ENCODE peak calls at places on chromosomes 11 and 22, in four cellular contexts. A is central memory CD8-positive, alpha-beta T cell; V is activated naive CD8-positive, alpha-beta T cell treated with anti-CD3 and anti-CD28 coated beads, Interleukin-2, amount 50 U/mL, for 24 hours; I is activated CD8-positive, alpha-beta T cell treated with anti-CD3 and anti-CD28 coated beads, Interleukin-2, amount 10 ng/mL, durations not matched to agents 7 days and 5 days. S is an unnamed sample.

GRCh38 chr11:79413258-79413657 is 27.6 kb downstream of the TENM4 start:
- DNase-seq in A (no peak), V (no peak), I (no peak), S (no peak)

GRCh38 chr11:96306933-96307747 is 35.9 kb downstream of the MAML2 start:
- DNase-seq in V (peak), A (no peak), I (peak), S (no peak)

GRCh38 chr11:22221143-22221542 is 28.3 kb downstream of the ANO5 start:
- DNase-seq in A (no peak), V (no peak), I (no peak), S (no peak)

GRCh38 chr11:68890490-68891231 is 13.0 kb downstream of the MRPL21 start:
- DNase-seq in I (no peak), A (no peak), V (no peak), S (no peak)

GRCh38 chr11:4921796-4922195 is 2.3 kb downstream of the OR51G1 start:
- DNase-seq in A (no peak), V (no peak), I (no peak), S (no peak)

GRCh38 chr22:24157783-24158170 is 23.5 kb upstream of the SUSD2 start:
- DNase-seq in V (peak), A (no peak), I (no peak), S (no peak)

GRCh38 chr11:93577291-93577690 is 34.1 kb upstream of the SMCO4 start:
- DNase-seq in I (no peak), A (no peak), V (no peak), S (no peak)

GRCh38 chr22:26770624-26771023 is 113.2 kb downstream of the MIAT start:
- DNase-seq in I (no peak), A (no peak), V (no peak), S (no peak)

GRCh38 chr11:61778357-61778886 is 14.0 kb downstream of the TMEM258 start:
- DNase-seq in V (no peak), I (no peak), A (no peak), S (no peak)

GRCh38 chr11:69293819-69294505 is at the start of gene MYEOV:
- DNase-seq in A (no peak), V (peak), I (peak), S (no peak)

GRCh38 chr11:113906038-113906437 is 1.4 kb downstream of the HTR3B start:
- DNase-seq in V (no peak), I (no peak), A (no peak), S (no peak)

GRCh38 chr11:112784323-112785073 is 176.7 kb upstream of the NCAM1 start:
- DNase-seq in I (no peak), A (no peak), V (no peak), S (no peak)

GRCh38 chr11:1817511-1817910 is 17.3 kb upstream of the SYT8 start:
- DNase-seq in V (no peak), A (no peak), I (no peak), S (no peak)

GRCh38 chr22:44363980-44364749 is 51.4 kb upstream of the SHISAL1 start:
- DNase-seq in V (no peak), A (no peak), I (no peak), S (no peak)

GRCh38 chr11:120316880-120317688 is 8.0 kb upstream of the TLCD5 start:
- DNase-seq in I (no peak), V (no peak), A (no peak), S (no peak)

GRCh38 chr11:70851907-70852306 is 400.5 kb downstream of the SHANK2 start:
- DNase-seq in V (no peak), I (no peak), A (no peak), S (no peak)

GRCh38 chr11:104127828-104128227 is 36.1 kb downstream of the PDGFD start:
- DNase-seq in I (no peak), A (no peak), V (no peak), S (no peak)

GRCh38 chr11:11227686-11228085 is 125.4 kb downstream of the CSNK2A3 start:
- DNase-seq in A (no peak), I (no peak), V (no peak), S (no peak)

GRCh38 chr11:13215157-13215556 is 62.4 kb upstream of the BMAL1 start:
- DNase-seq in V (no peak), A (no peak), I (no peak), S (no peak)

GRCh38 chr11:19905280-19905853 is 192.7 kb downstream of the NAV2 start:
- DNase-seq in I (no peak), V (no peak), A (no peak), S (no peak)

GRCh38 chr11:4092031-4092430 is 2.6 kb upstream of the RRM1 start:
- DNase-seq in V (no peak), A (no peak), I (peak), S (no peak)

GRCh38 chr11:103471546-103471945 is 362.3 kb downstream of the DYNC2H1 start:
- DNase-seq in A (no peak), I (no peak), V (no peak), S (no peak)

GRCh38 chr11:132486060-132486459 is 1046.2 kb downstream of the OPCML start:
- DNase-seq in V (no peak), A (no peak), I (no peak), S (no peak)

GRCh38 chr22:37735054-37735453 is 38.2 kb downstream of the TRIOBP start:
- DNase-seq in A (no peak), V (no peak), I (no peak), S (no peak)

GRCh38 chr11:63017306-63017974 is 1.8 kb upstream of the SLC22A8 start:
- DNase-seq in A (no peak), V (no peak), I (no peak), S (no peak)

GRCh38 chr11:28690746-28691145 is 582.6 kb downstream of the METTL15 start:
- DNase-seq in I (no peak), V (no peak), A (no peak), S (no peak)

GRCh38 chr11:28049338-28050216 is 58.4 kb downstream of the KIF18A start:
- DNase-seq in A (no peak), V (no peak), I (no peak), S (no peak)

GRCh38 chr22:31846161-31847115 is 92.6 kb downstream of the DEPDC5 start:
- DNase-seq in V (no peak), I (peak), A (no peak), S (no peak)

GRCh38 chr22:46125311-46125710 is 25.0 kb upstream of the PPARA start:
- DNase-seq in I (no peak), V (no peak), A (no peak), S (no peak)

GRCh38 chr11:71336176-71336995 is 84.0 kb upstream of the SHANK2 start:
- DNase-seq in A (no peak), I (no peak), V (no peak), S (no peak)

GRCh38 chr11:65041206-65042035 is at the start of gene SAC3D1:
- DNase-seq in A (no peak), V (no peak), I (peak), S (no peak)

GRCh38 chr11:43833657-43834073 is 47.0 kb upstream of the ALKBH3 start:
- DNase-seq in I (no peak), A (no peak), V (no peak), S (no peak)

GRCh38 chr11:8709002-8709672 is 26.5 kb downstream of the RPL27A start:
- DNase-seq in A (no peak), I (no peak), V (no peak), S (no peak)

GRCh38 chr11:71452354-71453020 is 516 bp upstream of the NADSYN1 start:
- DNase-seq in A (peak), V (peak), I (peak), S (no peak)

S was measured in activated CD4-positive, CD25-positive, alpha-beta regulatory T cell treated with anti-CD3 and anti-CD28 coated beads, Interleukin-2, amount 50 U/mL, for 16 hours.